ENCODE peak calls at places on chromosome 6, in nine cellular contexts. One of them, this sample, is unnamed.
A peak's percentile ranks its signal among the peaks of the same experiment; 100 is the strongest.

GRCh38 chr6:36729169-36729549 is 31.5 kb downstream of the RAB44 start:
- DNase-seq in NAMALWA: no peak
- DNase-seq in effector memory CD8-positive, alpha-beta T cell: no peak
- DNase-seq in AG08396: no peak
- DNase-seq in Kasumi-1: no peak
- DNase-seq in stimulated activated CD8-positive, alpha-beta memory T cell treated with anti-CD3 and anti-CD28 coated beads, Interleukin-12 subunit alpha, Interleukin-12 subunit beta, amount 100 ng/mL, for 1 hour: no peak
- DNase-seq in GM19239: no peak
- DNase-seq in left cardiac atrium: no peak
- DNase-seq in ACHN: no peak
- DNase-seq in this sample: no peak

GRCh38 chr6:42378125-42378524 is 73.6 kb downstream of the TRERF1 start:
- DNase-seq in NAMALWA: no peak
- DNase-seq in effector memory CD8-positive, alpha-beta T cell: no peak
- DNase-seq in AG08396: no peak
- DNase-seq in Kasumi-1: no peak
- DNase-seq in stimulated activated CD8-positive, alpha-beta memory T cell treated with anti-CD3 and anti-CD28 coated beads, Interleukin-12 subunit alpha, Interleukin-12 subunit beta, amount 100 ng/mL, for 1 hour: no peak
- DNase-seq in GM19239: no peak
- DNase-seq in left cardiac atrium: no peak
- DNase-seq in ACHN: no peak
- DNase-seq in this sample: no peak

GRCh38 chr6:127737009-127737486 is 160.1 kb downstream of the C6orf58 start:
- DNase-seq in NAMALWA: peak; percentile 75
- DNase-seq in effector memory CD8-positive, alpha-beta T cell: peak; percentile 28
- DNase-seq in AG08396: peak; percentile 45
- DNase-seq in Kasumi-1: peak; percentile 90
- DNase-seq in stimulated activated CD8-positive, alpha-beta memory T cell treated with anti-CD3 and anti-CD28 coated beads, Interleukin-12 subunit alpha, Interleukin-12 subunit beta, amount 100 ng/mL, for 1 hour: no peak
- DNase-seq in GM19239: peak; percentile 15
- DNase-seq in left cardiac atrium: peak; percentile 19
- DNase-seq in ACHN: peak; percentile 72
- DNase-seq in this sample: no peak

GRCh38 chr6:127058027-127058426 is 60.4 kb upstream of the RSPO3 start:
- DNase-seq in NAMALWA: no peak
- DNase-seq in effector memory CD8-positive, alpha-beta T cell: no peak
- DNase-seq in AG08396: no peak
- DNase-seq in Kasumi-1: no peak
- DNase-seq in stimulated activated CD8-positive, alpha-beta memory T cell treated with anti-CD3 and anti-CD28 coated beads, Interleukin-12 subunit alpha, Interleukin-12 subunit beta, amount 100 ng/mL, for 1 hour: no peak
- DNase-seq in GM19239: no peak
- DNase-seq in left cardiac atrium: no peak
- DNase-seq in ACHN: peak; percentile 1
- DNase-seq in this sample: no peak

GRCh38 chr6:142301421-142302391 is at the start of gene ADGRG6:
- DNase-seq in NAMALWA: no peak
- DNase-seq in effector memory CD8-positive, alpha-beta T cell: no peak
- DNase-seq in AG08396: peak; percentile 56
- DNase-seq in Kasumi-1: peak; percentile 44
- DNase-seq in stimulated activated CD8-positive, alpha-beta memory T cell treated with anti-CD3 and anti-CD28 coated beads, Interleukin-12 subunit alpha, Interleukin-12 subunit beta, amount 100 ng/mL, for 1 hour: no peak
- DNase-seq in GM19239: peak; percentile 9
- DNase-seq in left cardiac atrium: peak; percentile 59
- DNase-seq in ACHN: peak; percentile 59
- DNase-seq in this sample: peak; percentile 68

GRCh38 chr6:7050911-7051779 is 56.6 kb upstream of the RREB1 start:
- DNase-seq in NAMALWA: no peak
- DNase-seq in effector memory CD8-positive, alpha-beta T cell: peak; percentile 22
- DNase-seq in AG08396: peak; percentile 62
- DNase-seq in Kasumi-1: peak; percentile 35
- DNase-seq in stimulated activated CD8-positive, alpha-beta memory T cell treated with anti-CD3 and anti-CD28 coated beads, Interleukin-12 subunit alpha, Interleukin-12 subunit beta, amount 100 ng/mL, for 1 hour: no peak
- DNase-seq in GM19239: no peak
- DNase-seq in left cardiac atrium: peak; percentile 67
- DNase-seq in ACHN: peak; percentile 76
- DNase-seq in this sample: peak; percentile 78

GRCh38 chr6:39029156-39030011 is 19.2 kb upstream of the GLP1R start:
- DNase-seq in NAMALWA: peak; percentile 56
- DNase-seq in effector memory CD8-positive, alpha-beta T cell: peak; percentile 36
- DNase-seq in AG08396: peak; percentile 59
- DNase-seq in Kasumi-1: peak; percentile 22
- DNase-seq in stimulated activated CD8-positive, alpha-beta memory T cell treated with anti-CD3 and anti-CD28 coated beads, Interleukin-12 subunit alpha, Interleukin-12 subunit beta, amount 100 ng/mL, for 1 hour: peak; percentile 5
- DNase-seq in GM19239: peak; percentile 53
- DNase-seq in left cardiac atrium: no peak
- DNase-seq in ACHN: peak; percentile 19
- DNase-seq in this sample: no peak

GRCh38 chr6:90062051-90062450 is 167.8 kb downstream of the GJA10 start:
- DNase-seq in NAMALWA: no peak
- DNase-seq in effector memory CD8-positive, alpha-beta T cell: no peak
- DNase-seq in AG08396: no peak
- DNase-seq in Kasumi-1: no peak
- DNase-seq in stimulated activated CD8-positive, alpha-beta memory T cell treated with anti-CD3 and anti-CD28 coated beads, Interleukin-12 subunit alpha, Interleukin-12 subunit beta, amount 100 ng/mL, for 1 hour: no peak
- DNase-seq in GM19239: no peak
- DNase-seq in left cardiac atrium: no peak
- DNase-seq in ACHN: no peak
- DNase-seq in this sample: no peak

GRCh38 chr6:105881608-105882007 is 204.5 kb upstream of the PRDM1 start:
- DNase-seq in NAMALWA: no peak
- DNase-seq in effector memory CD8-positive, alpha-beta T cell: no peak
- DNase-seq in AG08396: no peak
- DNase-seq in Kasumi-1: no peak
- DNase-seq in stimulated activated CD8-positive, alpha-beta memory T cell treated with anti-CD3 and anti-CD28 coated beads, Interleukin-12 subunit alpha, Interleukin-12 subunit beta, amount 100 ng/mL, for 1 hour: no peak
- DNase-seq in GM19239: no peak
- DNase-seq in left cardiac atrium: no peak
- DNase-seq in ACHN: no peak
- DNase-seq in this sample: no peak